ENCODE peak calls at places on chromosome 10, in ten cellular contexts. One of them, this sample, is unnamed.

GRCh38 chr10:86824151-86824550 is 67.7 kb downstream of the BMPR1A start:
- DNase-seq in head of caudate nucleus: no peak
- DNase-seq in stimulated activated CD4-positive, alpha-beta T cell treated with anti-CD3 and anti-CD28 coated beads, Interleukin-1b, Interleukin-23, amount 100 ng/mL, for 24 hours: no peak
- DNase-seq in M059J: no peak
- DNase-seq in T-helper 17 cell: no peak
- DNase-seq in activated CD4-positive, alpha-beta T cell treated with anti-CD3 and anti-CD28 coated beads, Interleukin-2, amount 10 ng/mL, durations not matched to agents 7 days and 5 days: no peak
- DNase-seq in activated naive CD4-positive, alpha-beta T cell: no peak
- DNase-seq in KBM-7: no peak
- DNase-seq in activated effector memory CD4-positive, alpha-beta T cell treated with Interleukin-2 at 50 U/mL for 16 hours: no peak
- DNase-seq in fibroblast of gingiva: no peak
- DNase-seq in this sample: no peak

GRCh38 chr10:63866747-63867140 is 345.5 kb downstream of the REEP3 start:
- DNase-seq in head of caudate nucleus: no peak
- DNase-seq in stimulated activated CD4-positive, alpha-beta T cell treated with anti-CD3 and anti-CD28 coated beads, Interleukin-1b, Interleukin-23, amount 100 ng/mL, for 24 hours: no peak
- DNase-seq in M059J: peak
- DNase-seq in T-helper 17 cell: no peak
- DNase-seq in activated CD4-positive, alpha-beta T cell treated with anti-CD3 and anti-CD28 coated beads, Interleukin-2, amount 10 ng/mL, durations not matched to agents 7 days and 5 days: no peak
- DNase-seq in activated naive CD4-positive, alpha-beta T cell: no peak
- DNase-seq in KBM-7: peak
- DNase-seq in activated effector memory CD4-positive, alpha-beta T cell treated with Interleukin-2 at 50 U/mL for 16 hours: no peak
- DNase-seq in fibroblast of gingiva: no peak
- DNase-seq in this sample: no peak

GRCh38 chr10:22605168-22605567 is 109.2 kb downstream of the PIP4K2A start:
- DNase-seq in head of caudate nucleus: peak
- DNase-seq in stimulated activated CD4-positive, alpha-beta T cell treated with anti-CD3 and anti-CD28 coated beads, Interleukin-1b, Interleukin-23, amount 100 ng/mL, for 24 hours: no peak
- DNase-seq in M059J: peak
- DNase-seq in T-helper 17 cell: no peak
- DNase-seq in activated CD4-positive, alpha-beta T cell treated with anti-CD3 and anti-CD28 coated beads, Interleukin-2, amount 10 ng/mL, durations not matched to agents 7 days and 5 days: no peak
- DNase-seq in activated naive CD4-positive, alpha-beta T cell: no peak
- DNase-seq in KBM-7: peak
- DNase-seq in activated effector memory CD4-positive, alpha-beta T cell treated with Interleukin-2 at 50 U/mL for 16 hours: no peak
- DNase-seq in fibroblast of gingiva: peak
- DNase-seq in this sample: no peak

GRCh38 chr10:124296121-124296812 is 122.5 kb downstream of the OAT start:
- DNase-seq in head of caudate nucleus: no peak
- DNase-seq in stimulated activated CD4-positive, alpha-beta T cell treated with anti-CD3 and anti-CD28 coated beads, Interleukin-1b, Interleukin-23, amount 100 ng/mL, for 24 hours: no peak
- DNase-seq in M059J: peak
- DNase-seq in T-helper 17 cell: no peak
- DNase-seq in activated CD4-positive, alpha-beta T cell treated with anti-CD3 and anti-CD28 coated beads, Interleukin-2, amount 10 ng/mL, durations not matched to agents 7 days and 5 days: no peak
- DNase-seq in activated naive CD4-positive, alpha-beta T cell: no peak
- DNase-seq in KBM-7: no peak
- DNase-seq in activated effector memory CD4-positive, alpha-beta T cell treated with Interleukin-2 at 50 U/mL for 16 hours: no peak
- DNase-seq in fibroblast of gingiva: peak
- DNase-seq in this sample: no peak

GRCh38 chr10:78255796-78256638 is 222.4 kb downstream of the RPS24 start:
- DNase-seq in head of caudate nucleus: peak
- DNase-seq in stimulated activated CD4-positive, alpha-beta T cell treated with anti-CD3 and anti-CD28 coated beads, Interleukin-1b, Interleukin-23, amount 100 ng/mL, for 24 hours: no peak
- DNase-seq in M059J: peak
- DNase-seq in T-helper 17 cell: no peak
- DNase-seq in activated CD4-positive, alpha-beta T cell treated with anti-CD3 and anti-CD28 coated beads, Interleukin-2, amount 10 ng/mL, durations not matched to agents 7 days and 5 days: no peak
- DNase-seq in activated naive CD4-positive, alpha-beta T cell: no peak
- DNase-seq in KBM-7: no peak
- DNase-seq in activated effector memory CD4-positive, alpha-beta T cell treated with Interleukin-2 at 50 U/mL for 16 hours: no peak
- DNase-seq in fibroblast of gingiva: peak
- DNase-seq in this sample: peak

GRCh38 chr10:80924063-80924952 is 386.6 kb downstream of the SH2D4B start:
- DNase-seq in head of caudate nucleus: peak
- DNase-seq in stimulated activated CD4-positive, alpha-beta T cell treated with anti-CD3 and anti-CD28 coated beads, Interleukin-1b, Interleukin-23, amount 100 ng/mL, for 24 hours: no peak
- DNase-seq in M059J: peak
- DNase-seq in T-helper 17 cell: no peak
- DNase-seq in activated CD4-positive, alpha-beta T cell treated with anti-CD3 and anti-CD28 coated beads, Interleukin-2, amount 10 ng/mL, durations not matched to agents 7 days and 5 days: peak
- DNase-seq in activated naive CD4-positive, alpha-beta T cell: no peak
- DNase-seq in KBM-7: peak
- DNase-seq in activated effector memory CD4-positive, alpha-beta T cell treated with Interleukin-2 at 50 U/mL for 16 hours: no peak
- DNase-seq in fibroblast of gingiva: no peak
- DNase-seq in this sample: no peak

GRCh38 chr10:132554991-132555647 is 17.5 kb downstream of the INPP5A start:
- DNase-seq in head of caudate nucleus: no peak
- DNase-seq in stimulated activated CD4-positive, alpha-beta T cell treated with anti-CD3 and anti-CD28 coated beads, Interleukin-1b, Interleukin-23, amount 100 ng/mL, for 24 hours: no peak
- DNase-seq in M059J: no peak
- DNase-seq in T-helper 17 cell: no peak
- DNase-seq in activated CD4-positive, alpha-beta T cell treated with anti-CD3 and anti-CD28 coated beads, Interleukin-2, amount 10 ng/mL, durations not matched to agents 7 days and 5 days: peak
- DNase-seq in activated naive CD4-positive, alpha-beta T cell: peak
- DNase-seq in KBM-7: peak
- DNase-seq in activated effector memory CD4-positive, alpha-beta T cell treated with Interleukin-2 at 50 U/mL for 16 hours: peak
- DNase-seq in fibroblast of gingiva: no peak
- DNase-seq in this sample: no peak

GRCh38 chr10:13526952-13527863 is 1.6 kb downstream of the BEND7 start:
- DNase-seq in head of caudate nucleus: no peak
- DNase-seq in stimulated activated CD4-positive, alpha-beta T cell treated with anti-CD3 and anti-CD28 coated beads, Interleukin-1b, Interleukin-23, amount 100 ng/mL, for 24 hours: no peak
- DNase-seq in M059J: peak
- DNase-seq in T-helper 17 cell: no peak
- DNase-seq in activated CD4-positive, alpha-beta T cell treated with anti-CD3 and anti-CD28 coated beads, Interleukin-2, amount 10 ng/mL, durations not matched to agents 7 days and 5 days: no peak
- DNase-seq in activated naive CD4-positive, alpha-beta T cell: no peak
- DNase-seq in KBM-7: peak
- DNase-seq in activated effector memory CD4-positive, alpha-beta T cell treated with Interleukin-2 at 50 U/mL for 16 hours: no peak
- DNase-seq in fibroblast of gingiva: no peak
- DNase-seq in this sample: no peak

GRCh38 chr10:124262249-124262865 is 156.4 kb downstream of the OAT start:
- DNase-seq in head of caudate nucleus: peak
- DNase-seq in stimulated activated CD4-positive, alpha-beta T cell treated with anti-CD3 and anti-CD28 coated beads, Interleukin-1b, Interleukin-23, amount 100 ng/mL, for 24 hours: no peak
- DNase-seq in M059J: no peak
- DNase-seq in T-helper 17 cell: no peak
- DNase-seq in activated CD4-positive, alpha-beta T cell treated with anti-CD3 and anti-CD28 coated beads, Interleukin-2, amount 10 ng/mL, durations not matched to agents 7 days and 5 days: no peak
- DNase-seq in activated naive CD4-positive, alpha-beta T cell: no peak
- DNase-seq in KBM-7: no peak
- DNase-seq in activated effector memory CD4-positive, alpha-beta T cell treated with Interleukin-2 at 50 U/mL for 16 hours: no peak
- DNase-seq in fibroblast of gingiva: no peak
- DNase-seq in this sample: no peak

GRCh38 chr10:104216631-104217030 is 15.5 kb downstream of the CFAP43 start:
- DNase-seq in head of caudate nucleus: no peak
- DNase-seq in stimulated activated CD4-positive, alpha-beta T cell treated with anti-CD3 and anti-CD28 coated beads, Interleukin-1b, Interleukin-23, amount 100 ng/mL, for 24 hours: no peak
- DNase-seq in M059J: no peak
- DNase-seq in T-helper 17 cell: no peak
- DNase-seq in activated CD4-positive, alpha-beta T cell treated with anti-CD3 and anti-CD28 coated beads, Interleukin-2, amount 10 ng/mL, durations not matched to agents 7 days and 5 days: no peak
- DNase-seq in activated naive CD4-positive, alpha-beta T cell: no peak
- DNase-seq in KBM-7: no peak
- DNase-seq in activated effector memory CD4-positive, alpha-beta T cell treated with Interleukin-2 at 50 U/mL for 16 hours: no peak
- DNase-seq in fibroblast of gingiva: no peak
- DNase-seq in this sample: no peak

GRCh38 chr10:54444184-54444583 is 356.8 kb downstream of the PCDH15 start:
- DNase-seq in head of caudate nucleus: no peak
- DNase-seq in stimulated activated CD4-positive, alpha-beta T cell treated with anti-CD3 and anti-CD28 coated beads, Interleukin-1b, Interleukin-23, amount 100 ng/mL, for 24 hours: no peak
- DNase-seq in M059J: no peak
- DNase-seq in T-helper 17 cell: no peak
- DNase-seq in activated CD4-positive, alpha-beta T cell treated with anti-CD3 and anti-CD28 coated beads, Interleukin-2, amount 10 ng/mL, durations not matched to agents 7 days and 5 days: no peak
- DNase-seq in activated naive CD4-positive, alpha-beta T cell: no peak
- DNase-seq in KBM-7: no peak
- DNase-seq in activated effector memory CD4-positive, alpha-beta T cell treated with Interleukin-2 at 50 U/mL for 16 hours: no peak
- DNase-seq in fibroblast of gingiva: no peak
- DNase-seq in this sample: no peak

GRCh38 chr10:6218692-6219493 is 16.2 kb downstream of the PFKFB3 start:
- DNase-seq in head of caudate nucleus: no peak
- DNase-seq in stimulated activated CD4-positive, alpha-beta T cell treated with anti-CD3 and anti-CD28 coated beads, Interleukin-1b, Interleukin-23, amount 100 ng/mL, for 24 hours: no peak
- DNase-seq in M059J: peak
- DNase-seq in T-helper 17 cell: no peak
- DNase-seq in activated CD4-positive, alpha-beta T cell treated with anti-CD3 and anti-CD28 coated beads, Interleukin-2, amount 10 ng/mL, durations not matched to agents 7 days and 5 days: no peak
- DNase-seq in activated naive CD4-positive, alpha-beta T cell: no peak
- DNase-seq in KBM-7: no peak
- DNase-seq in activated effector memory CD4-positive, alpha-beta T cell treated with Interleukin-2 at 50 U/mL for 16 hours: no peak
- DNase-seq in fibroblast of gingiva: peak
- DNase-seq in this sample: no peak

GRCh38 chr10:79562135-79562756 is 2.0 kb upstream of the SFTPA2 start:
- DNase-seq in head of caudate nucleus: peak
- DNase-seq in stimulated activated CD4-positive, alpha-beta T cell treated with anti-CD3 and anti-CD28 coated beads, Interleukin-1b, Interleukin-23, amount 100 ng/mL, for 24 hours: peak
- DNase-seq in M059J: peak
- DNase-seq in T-helper 17 cell: peak
- DNase-seq in activated CD4-positive, alpha-beta T cell treated with anti-CD3 and anti-CD28 coated beads, Interleukin-2, amount 10 ng/mL, durations not matched to agents 7 days and 5 days: peak
- DNase-seq in activated naive CD4-positive, alpha-beta T cell: peak
- DNase-seq in KBM-7: peak
- DNase-seq in activated effector memory CD4-positive, alpha-beta T cell treated with Interleukin-2 at 50 U/mL for 16 hours: peak
- DNase-seq in fibroblast of gingiva: peak
- DNase-seq in this sample: peak

GRCh38 chr10:17454181-17454800 is at the start of gene ST8SIA6:
- DNase-seq in head of caudate nucleus: peak
- DNase-seq in stimulated activated CD4-positive, alpha-beta T cell treated with anti-CD3 and anti-CD28 coated beads, Interleukin-1b, Interleukin-23, amount 100 ng/mL, for 24 hours: peak
- DNase-seq in M059J: no peak
- DNase-seq in T-helper 17 cell: peak
- DNase-seq in activated CD4-positive, alpha-beta T cell treated with anti-CD3 and anti-CD28 coated beads, Interleukin-2, amount 10 ng/mL, durations not matched to agents 7 days and 5 days: peak
- DNase-seq in activated naive CD4-positive, alpha-beta T cell: peak
- DNase-seq in KBM-7: peak
- DNase-seq in activated effector memory CD4-positive, alpha-beta T cell treated with Interleukin-2 at 50 U/mL for 16 hours: peak
- DNase-seq in fibroblast of gingiva: peak
- DNase-seq in this sample: no peak

GRCh38 chr10:121167534-121168243 is 316.5 kb downstream of the WDR11 start:
- DNase-seq in head of caudate nucleus: no peak
- DNase-seq in stimulated activated CD4-positive, alpha-beta T cell treated with anti-CD3 and anti-CD28 coated beads, Interleukin-1b, Interleukin-23, amount 100 ng/mL, for 24 hours: no peak
- DNase-seq in M059J: no peak
- DNase-seq in T-helper 17 cell: no peak
- DNase-seq in activated CD4-positive, alpha-beta T cell treated with anti-CD3 and anti-CD28 coated beads, Interleukin-2, amount 10 ng/mL, durations not matched to agents 7 days and 5 days: no peak
- DNase-seq in activated naive CD4-positive, alpha-beta T cell: no peak
- DNase-seq in KBM-7: no peak
- DNase-seq in activated effector memory CD4-positive, alpha-beta T cell treated with Interleukin-2 at 50 U/mL for 16 hours: no peak
- DNase-seq in fibroblast of gingiva: no peak
- DNase-seq in this sample: no peak

GRCh38 chr10:34504534-34504933 is 310.6 kb downstream of the PARD3 start:
- DNase-seq in head of caudate nucleus: peak
- DNase-seq in stimulated activated CD4-positive, alpha-beta T cell treated with anti-CD3 and anti-CD28 coated beads, Interleukin-1b, Interleukin-23, amount 100 ng/mL, for 24 hours: no peak
- DNase-seq in M059J: peak
- DNase-seq in T-helper 17 cell: no peak
- DNase-seq in activated CD4-positive, alpha-beta T cell treated with anti-CD3 and anti-CD28 coated beads, Interleukin-2, amount 10 ng/mL, durations not matched to agents 7 days and 5 days: no peak
- DNase-seq in activated naive CD4-positive, alpha-beta T cell: no peak
- DNase-seq in KBM-7: no peak
- DNase-seq in activated effector memory CD4-positive, alpha-beta T cell treated with Interleukin-2 at 50 U/mL for 16 hours: no peak
- DNase-seq in fibroblast of gingiva: no peak
- DNase-seq in this sample: no peak

GRCh38 chr10:22606164-22606614 is 108.2 kb downstream of the PIP4K2A start:
- DNase-seq in head of caudate nucleus: peak
- DNase-seq in stimulated activated CD4-positive, alpha-beta T cell treated with anti-CD3 and anti-CD28 coated beads, Interleukin-1b, Interleukin-23, amount 100 ng/mL, for 24 hours: no peak
- DNase-seq in M059J: peak
- DNase-seq in T-helper 17 cell: no peak
- DNase-seq in activated CD4-positive, alpha-beta T cell treated with anti-CD3 and anti-CD28 coated beads, Interleukin-2, amount 10 ng/mL, durations not matched to agents 7 days and 5 days: peak
- DNase-seq in activated naive CD4-positive, alpha-beta T cell: no peak
- DNase-seq in KBM-7: peak
- DNase-seq in activated effector memory CD4-positive, alpha-beta T cell treated with Interleukin-2 at 50 U/mL for 16 hours: peak
- DNase-seq in fibroblast of gingiva: no peak
- DNase-seq in this sample: no peak

GRCh38 chr10:44243851-44244502 is 140.9 kb downstream of the CXCL12 start:
- DNase-seq in head of caudate nucleus: no peak
- DNase-seq in stimulated activated CD4-positive, alpha-beta T cell treated with anti-CD3 and anti-CD28 coated beads, Interleukin-1b, Interleukin-23, amount 100 ng/mL, for 24 hours: no peak
- DNase-seq in M059J: no peak
- DNase-seq in T-helper 17 cell: no peak
- DNase-seq in activated CD4-positive, alpha-beta T cell treated with anti-CD3 and anti-CD28 coated beads, Interleukin-2, amount 10 ng/mL, durations not matched to agents 7 days and 5 days: no peak
- DNase-seq in activated naive CD4-positive, alpha-beta T cell: no peak
- DNase-seq in KBM-7: no peak
- DNase-seq in activated effector memory CD4-positive, alpha-beta T cell treated with Interleukin-2 at 50 U/mL for 16 hours: no peak
- DNase-seq in fibroblast of gingiva: no peak
- DNase-seq in this sample: no peak

GRCh38 chr10:23314835-23315239 is 29.8 kb downstream of the C10orf67 start:
- DNase-seq in head of caudate nucleus: peak
- DNase-seq in stimulated activated CD4-positive, alpha-beta T cell treated with anti-CD3 and anti-CD28 coated beads, Interleukin-1b, Interleukin-23, amount 100 ng/mL, for 24 hours: peak
- DNase-seq in M059J: peak
- DNase-seq in T-helper 17 cell: peak
- DNase-seq in activated CD4-positive, alpha-beta T cell treated with anti-CD3 and anti-CD28 coated beads, Interleukin-2, amount 10 ng/mL, durations not matched to agents 7 days and 5 days: peak
- DNase-seq in activated naive CD4-positive, alpha-beta T cell: peak
- DNase-seq in KBM-7: peak
- DNase-seq in activated effector memory CD4-positive, alpha-beta T cell treated with Interleukin-2 at 50 U/mL for 16 hours: no peak
- DNase-seq in fibroblast of gingiva: peak
- DNase-seq in this sample: no peak

GRCh38 chr10:50294582-50294981 is 43.3 kb upstream of the ASAH2 start:
- DNase-seq in head of caudate nucleus: no peak
- DNase-seq in stimulated activated CD4-positive, alpha-beta T cell treated with anti-CD3 and anti-CD28 coated beads, Interleukin-1b, Interleukin-23, amount 100 ng/mL, for 24 hours: no peak
- DNase-seq in M059J: no peak
- DNase-seq in T-helper 17 cell: no peak
- DNase-seq in activated CD4-positive, alpha-beta T cell treated with anti-CD3 and anti-CD28 coated beads, Interleukin-2, amount 10 ng/mL, durations not matched to agents 7 days and 5 days: no peak
- DNase-seq in activated naive CD4-positive, alpha-beta T cell: no peak
- DNase-seq in KBM-7: no peak
- DNase-seq in activated effector memory CD4-positive, alpha-beta T cell treated with Interleukin-2 at 50 U/mL for 16 hours: no peak
- DNase-seq in fibroblast of gingiva: no peak
- DNase-seq in this sample: no peak

GRCh38 chr10:102644646-102645387 is 538 bp downstream of the TRIM8 start:
- DNase-seq in head of caudate nucleus: peak
- DNase-seq in stimulated activated CD4-positive, alpha-beta T cell treated with anti-CD3 and anti-CD28 coated beads, Interleukin-1b, Interleukin-23, amount 100 ng/mL, for 24 hours: peak
- DNase-seq in M059J: peak
- DNase-seq in T-helper 17 cell: peak
- DNase-seq in activated CD4-positive, alpha-beta T cell treated with anti-CD3 and anti-CD28 coated beads, Interleukin-2, amount 10 ng/mL, durations not matched to agents 7 days and 5 days: peak
- DNase-seq in activated naive CD4-positive, alpha-beta T cell: peak
- DNase-seq in KBM-7: peak
- DNase-seq in activated effector memory CD4-positive, alpha-beta T cell treated with Interleukin-2 at 50 U/mL for 16 hours: peak
- DNase-seq in fibroblast of gingiva: peak
- DNase-seq in this sample: peak

GRCh38 chr10:123666318-123667291 is at the start of gene GPR26:
- DNase-seq in head of caudate nucleus: no peak
- DNase-seq in stimulated activated CD4-positive, alpha-beta T cell treated with anti-CD3 and anti-CD28 coated beads, Interleukin-1b, Interleukin-23, amount 100 ng/mL, for 24 hours: no peak
- DNase-seq in M059J: no peak
- DNase-seq in T-helper 17 cell: no peak
- DNase-seq in activated CD4-positive, alpha-beta T cell treated with anti-CD3 and anti-CD28 coated beads, Interleukin-2, amount 10 ng/mL, durations not matched to agents 7 days and 5 days: no peak
- DNase-seq in activated naive CD4-positive, alpha-beta T cell: no peak
- DNase-seq in KBM-7: no peak
- DNase-seq in activated effector memory CD4-positive, alpha-beta T cell treated with Interleukin-2 at 50 U/mL for 16 hours: no peak
- DNase-seq in fibroblast of gingiva: no peak
- DNase-seq in this sample: no peak

GRCh38 chr10:103757531-103758293 is 97.7 kb downstream of the SH3PXD2A start:
- DNase-seq in head of caudate nucleus: peak
- DNase-seq in stimulated activated CD4-positive, alpha-beta T cell treated with anti-CD3 and anti-CD28 coated beads, Interleukin-1b, Interleukin-23, amount 100 ng/mL, for 24 hours: peak
- DNase-seq in M059J: peak
- DNase-seq in T-helper 17 cell: peak
- DNase-seq in activated CD4-positive, alpha-beta T cell treated with anti-CD3 and anti-CD28 coated beads, Interleukin-2, amount 10 ng/mL, durations not matched to agents 7 days and 5 days: peak
- DNase-seq in activated naive CD4-positive, alpha-beta T cell: no peak
- DNase-seq in KBM-7: peak
- DNase-seq in activated effector memory CD4-positive, alpha-beta T cell treated with Interleukin-2 at 50 U/mL for 16 hours: peak
- DNase-seq in fibroblast of gingiva: peak
- DNase-seq in this sample: no peak

GRCh38 chr10:133267293-133267692 is 9.4 kb downstream of the ADAM8 start:
- DNase-seq in head of caudate nucleus: no peak
- DNase-seq in stimulated activated CD4-positive, alpha-beta T cell treated with anti-CD3 and anti-CD28 coated beads, Interleukin-1b, Interleukin-23, amount 100 ng/mL, for 24 hours: no peak
- DNase-seq in M059J: no peak
- DNase-seq in T-helper 17 cell: no peak
- DNase-seq in activated CD4-positive, alpha-beta T cell treated with anti-CD3 and anti-CD28 coated beads, Interleukin-2, amount 10 ng/mL, durations not matched to agents 7 days and 5 days: no peak
- DNase-seq in activated naive CD4-positive, alpha-beta T cell: no peak
- DNase-seq in KBM-7: no peak
- DNase-seq in activated effector memory CD4-positive, alpha-beta T cell treated with Interleukin-2 at 50 U/mL for 16 hours: no peak
- DNase-seq in fibroblast of gingiva: no peak
- DNase-seq in this sample: no peak

GRCh38 chr10:74917481-74918077 is 91.2 kb downstream of the KAT6B start:
- DNase-seq in head of caudate nucleus: no peak
- DNase-seq in stimulated activated CD4-positive, alpha-beta T cell treated with anti-CD3 and anti-CD28 coated beads, Interleukin-1b, Interleukin-23, amount 100 ng/mL, for 24 hours: no peak
- DNase-seq in M059J: peak
- DNase-seq in T-helper 17 cell: no peak
- DNase-seq in activated CD4-positive, alpha-beta T cell treated with anti-CD3 and anti-CD28 coated beads, Interleukin-2, amount 10 ng/mL, durations not matched to agents 7 days and 5 days: no peak
- DNase-seq in activated naive CD4-positive, alpha-beta T cell: no peak
- DNase-seq in KBM-7: no peak
- DNase-seq in activated effector memory CD4-positive, alpha-beta T cell treated with Interleukin-2 at 50 U/mL for 16 hours: no peak
- DNase-seq in fibroblast of gingiva: peak
- DNase-seq in this sample: no peak

GRCh38 chr10:13483073-13483472 is 45.7 kb downstream of the BEND7 start:
- DNase-seq in head of caudate nucleus: no peak
- DNase-seq in stimulated activated CD4-positive, alpha-beta T cell treated with anti-CD3 and anti-CD28 coated beads, Interleukin-1b, Interleukin-23, amount 100 ng/mL, for 24 hours: no peak
- DNase-seq in M059J: no peak
- DNase-seq in T-helper 17 cell: no peak
- DNase-seq in activated CD4-positive, alpha-beta T cell treated with anti-CD3 and anti-CD28 coated beads, Interleukin-2, amount 10 ng/mL, durations not matched to agents 7 days and 5 days: no peak
- DNase-seq in activated naive CD4-positive, alpha-beta T cell: no peak
- DNase-seq in KBM-7: no peak
- DNase-seq in activated effector memory CD4-positive, alpha-beta T cell treated with Interleukin-2 at 50 U/mL for 16 hours: no peak
- DNase-seq in fibroblast of gingiva: no peak
- DNase-seq in this sample: no peak